ENCODE peak calls at places on chromosome 2, in seven cellular contexts. Y, D, E, A, J, B and I are unnamed samples.

GRCh38 chr2:174059875-174060226 is 94.7 kb upstream of the SP3 start:
- DNase-seq in D (no peak), Y (no peak), E (no peak), J (no peak), B (no peak), A (no peak), I (no peak)

GRCh38 chr2:18473241-18473841 is 87.1 kb downstream of the RDH14 start:
- DNase-seq in B (peak), A (peak), D (no peak), E (no peak), Y (no peak), J (no peak), I (no peak)

GRCh38 chr2:221731432-221731831 is 159.3 kb upstream of the EPHA4 start:
- DNase-seq in J (no peak), Y (no peak), B (no peak), E (no peak), A (no peak), D (no peak), I (no peak)

GRCh38 chr2:8154936-8155335 is 526.9 kb upstream of the ID2 start:
- DNase-seq in A (no peak), E (no peak), Y (no peak), D (no peak), B (no peak), J (no peak), I (no peak)

GRCh38 chr2:71940695-71941094 is 207.0 kb downstream of the CYP26B1 start:
- DNase-seq in B (no peak), J (no peak), A (no peak), Y (no peak), D (no peak), E (no peak), I (no peak)

GRCh38 chr2:37740330-37740729 is 68.9 kb upstream of the CDC42EP3 start:
- DNase-seq in B (no peak), A (no peak), E (no peak), Y (no peak), J (no peak), D (no peak), I (no peak)

GRCh38 chr2:37871453-37872191 is 53.5 kb upstream of the RMDN2 start:
- DNase-seq in A (no peak), E (no peak), B (peak), J (no peak), D (no peak), Y (no peak), I (no peak)

GRCh38 chr2:214103199-214104001 is 307.5 kb upstream of the VWC2L start:
- DNase-seq in B (no peak), E (peak), J (peak), Y (peak), A (no peak), D (no peak), I (no peak)

GRCh38 chr2:28093768-28094167 is 203.2 kb downstream of the BABAM2 start:
- DNase-seq in Y (no peak), A (no peak), J (no peak), B (no peak), E (no peak), D (no peak), I (no peak)

GRCh38 chr2:174012347-174013309 is 47.5 kb upstream of the SP3 start:
- DNase-seq in D (no peak), B (no peak), J (no peak), E (no peak), Y (no peak), A (peak), I (no peak)

GRCh38 chr2:36878429-36878828 is 87.9 kb downstream of the STRN start:
- DNase-seq in D (no peak), E (no peak), B (no peak), Y (no peak), A (no peak), J (no peak), I (no peak)